ENCODE peak calls at places on chromosomes 5 and 9, in five cellular contexts. S is gastrocnemius medialis, T is foreskin fibroblast, K is uterus, U is cardiac fibroblast. X is an unnamed sample.

GRCh38 chr9:98215821-98216220 is 23.4 kb upstream of the CORO2A start:
- DNase-seq in S (no peak), T (no peak), K (no peak), U (peak), X (no peak)

GRCh38 chr5:124057161-124057814 is 545.3 kb downstream of the CSNK1G3 start:
- DNase-seq in S (no peak), T (no peak), K (peak), U (no peak), X (no peak)

GRCh38 chr9:135358161-135358940 is 121.2 kb upstream of the PPP1R26 start:
- DNase-seq in S (no peak), T (no peak), K (no peak), U (no peak), X (no peak)

GRCh38 chr5:132098151-132098594 is 24.6 kb downstream of the CSF2 start:
- DNase-seq in S (no peak), T (no peak), K (no peak), U (no peak), X (no peak)

GRCh38 chr9:122346478-122347347 is 24.1 kb upstream of the PTGS1 start:
- DNase-seq in S (no peak), T (no peak), K (peak), U (peak), X (no peak)

GRCh38 chr9:133050142-133050541 is 11.6 kb upstream of the CEL start:
- DNase-seq in S (no peak), T (peak), K (no peak), U (no peak), X (no peak)

GRCh38 chr9:37295178-37295577 is 127.3 kb upstream of the GRHPR start:
- DNase-seq in S (no peak), T (no peak), K (no peak), U (no peak), X (no peak)

GRCh38 chr5:175261098-175261497 is 182.9 kb downstream of the DRD1 start:
- DNase-seq in S (no peak), T (no peak), K (no peak), U (no peak), X (no peak)

GRCh38 chr9:3827175-3827574 is 301.4 kb upstream of the RFX3 start:
- DNase-seq in S (no peak), T (no peak), K (no peak), U (no peak), X (no peak)

GRCh38 chr9:92808726-92809451 is 44.3 kb upstream of the BICD2 start:
- DNase-seq in S (no peak), T (peak), K (peak), U (peak), X (peak)

GRCh38 chr5:104088876-104089778 is 526.5 kb upstream of the NUDT12 start:
- DNase-seq in S (no peak), T (no peak), K (no peak), U (no peak), X (peak)

GRCh38 chr5:156109317-156110023 is 217.5 kb upstream of the SGCD start:
- DNase-seq in S (no peak), T (no peak), K (no peak), U (no peak), X (no peak)

GRCh38 chr9:121725008-121725795 is 73.8 kb downstream of the DAB2IP start:
- DNase-seq in S (peak), T (peak), K (peak), U (peak), X (peak)

GRCh38 chr5:100777680-100778281 is 125.3 kb downstream of the ST8SIA4 start:
- DNase-seq in S (no peak), T (peak), K (no peak), U (peak), X (peak)

GRCh38 chr5:123708074-123708806 is 196.3 kb downstream of the CSNK1G3 start:
- DNase-seq in S (no peak), T (peak), K (no peak), U (peak), X (peak)

GRCh38 chr5:58800861-58801540 is 218.1 kb downstream of the RAB3C start:
- DNase-seq in S (no peak), T (no peak), K (no peak), U (no peak), X (no peak)

GRCh38 chr5:174251305-174251704 is 205.8 kb downstream of the NSG2 start:
- DNase-seq in S (no peak), T (no peak), K (no peak), U (no peak), X (no peak)

GRCh38 chr5:6393596-6394194 is 15.3 kb upstream of the MED10 start:
- DNase-seq in S (no peak), T (no peak), K (no peak), U (no peak), X (no peak)

GRCh38 chr5:179153921-179154345 is 93.8 kb downstream of the ZNF354C start:
- DNase-seq in S (no peak), T (no peak), K (no peak), U (no peak), X (no peak)

GRCh38 chr5:124007675-124008398 is 495.9 kb downstream of the CSNK1G3 start:
- DNase-seq in S (no peak), T (no peak), K (no peak), U (peak), X (no peak)

GRCh38 chr5:56763711-56764466 is 51.5 kb upstream of the MAP3K1 start:
- DNase-seq in S (no peak), T (peak), K (no peak), U (peak), X (no peak)

GRCh38 chr9:109289931-109290330 is 30.9 kb downstream of the EPB41L4B start:
- DNase-seq in S (no peak), T (no peak), K (no peak), U (no peak), X (no peak)

GRCh38 chr5:155872801-155873200 is 454.2 kb upstream of the SGCD start:
- DNase-seq in S (no peak), T (no peak), K (no peak), U (no peak), X (no peak)

GRCh38 chr5:82641362-82641988 is 363.3 kb upstream of the RPS23 start:
- DNase-seq in S (peak), T (peak), K (peak), U (peak), X (peak)
- TF ChIP-seq CTCF in S (peak), T (peak), K (peak), U (peak), X (peak)

GRCh38 chr5:36066001-36066539 is 612 bp downstream of the UGT3A2 start:
- DNase-seq in S (no peak), T (no peak), K (no peak), U (no peak), X (no peak)

GRCh38 chr5:36058776-36059175 is 7.9 kb downstream of the UGT3A2 start:
- DNase-seq in S (no peak), T (no peak), K (no peak), U (no peak), X (no peak)

GRCh38 chr5:36055984-36056383 is 10.7 kb downstream of the UGT3A2 start:
- DNase-seq in S (no peak), T (no peak), K (no peak), U (no peak), X (no peak)

GRCh38 chr5:36059571-36060515 is 6.8 kb downstream of the UGT3A2 start:
- DNase-seq in S (no peak), T (peak), K (no peak), U (no peak), X (peak)

DNA sequence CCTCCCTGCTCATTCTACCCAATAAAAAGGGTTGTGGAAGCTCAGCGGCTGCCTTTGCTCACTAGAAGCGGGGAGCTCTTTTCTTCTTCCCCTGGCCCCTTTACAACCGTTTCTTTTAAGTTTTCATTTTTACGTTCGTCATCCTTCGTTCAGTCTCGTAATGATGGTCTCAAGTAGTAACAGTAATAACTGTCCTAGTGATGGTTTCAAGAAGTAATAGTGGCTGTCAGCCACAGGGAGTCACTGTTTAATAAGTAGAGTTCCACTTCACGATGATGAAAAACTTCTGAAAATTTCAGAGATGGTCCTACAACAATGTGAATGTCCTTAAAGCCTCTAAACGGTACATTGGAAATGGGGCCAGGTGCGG is 6.2 kb downstream of the UGT3A2 start:
- DNase-seq in S (no peak), T (peak), K (no peak), U (no peak), X (no peak)
- H3K4me3 ChIP-seq in S (no peak), T (no peak), K (no peak), U (no peak), X (no peak)

DNA sequence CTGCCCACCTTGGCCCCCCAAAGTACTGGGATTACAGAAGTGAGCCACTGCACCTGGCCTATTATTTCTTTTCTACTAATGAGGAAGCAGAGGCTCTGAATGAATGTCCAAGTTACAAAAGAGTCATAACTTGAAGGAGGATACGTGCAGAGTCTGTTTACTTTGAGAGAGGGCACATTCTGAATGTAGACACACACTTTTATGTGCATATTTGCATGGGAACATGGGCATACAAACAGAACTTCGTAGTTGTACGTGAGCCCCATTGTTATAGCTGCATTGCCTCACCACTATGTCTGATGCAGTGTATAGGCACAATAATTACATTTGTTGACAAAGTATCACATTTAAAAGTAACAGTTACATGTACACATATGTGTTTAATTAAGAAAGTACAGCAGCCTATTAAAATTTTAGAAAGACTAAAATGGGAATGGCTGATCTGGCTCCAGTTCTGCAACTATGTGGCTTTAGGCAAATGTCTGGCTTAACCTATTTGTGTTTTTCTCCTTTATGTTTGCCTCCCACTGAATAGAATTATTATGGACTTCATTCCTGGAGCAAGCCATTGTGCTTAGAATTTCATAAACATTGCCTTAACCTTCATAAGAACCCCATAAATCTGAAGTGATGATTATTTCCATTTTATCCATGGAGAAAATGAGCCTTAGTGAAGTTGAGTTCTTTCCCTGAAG is 2.9 kb upstream of the DPYSL3 start:
- DNase-seq in S (no peak), T (no peak), K (no peak), U (no peak), X (no peak)
- TF ChIP-seq CTCF in S (no peak), T (no peak), K (no peak), U (no peak), X (no peak)

DNA sequence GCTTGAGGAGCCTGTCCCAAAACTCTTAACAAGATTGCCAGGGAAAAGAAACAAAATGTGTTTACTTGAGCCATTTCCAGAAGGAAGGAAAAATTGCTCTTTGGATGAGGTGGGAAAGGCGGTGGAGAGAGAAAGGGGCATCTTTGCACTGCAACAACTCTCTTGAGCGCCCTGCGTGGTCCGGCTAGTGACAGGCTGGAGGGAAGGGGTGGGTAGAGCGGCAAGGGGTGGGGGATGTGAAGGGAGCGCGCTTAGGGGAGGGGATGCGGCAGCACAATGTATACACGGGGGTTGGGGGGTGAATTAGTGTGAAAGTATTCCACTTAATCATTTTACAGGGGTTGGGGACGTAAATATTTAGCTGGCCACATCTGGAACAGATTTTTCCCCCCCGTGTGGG is 1.3 kb downstream of the FGF10 start:
- DNase-seq in S (no peak), T (no peak), K (no peak), U (no peak), X (no peak)
- H3K4me3 ChIP-seq in S (no peak), T (no peak), K (peak), U (no peak), X (no peak)

DNA sequence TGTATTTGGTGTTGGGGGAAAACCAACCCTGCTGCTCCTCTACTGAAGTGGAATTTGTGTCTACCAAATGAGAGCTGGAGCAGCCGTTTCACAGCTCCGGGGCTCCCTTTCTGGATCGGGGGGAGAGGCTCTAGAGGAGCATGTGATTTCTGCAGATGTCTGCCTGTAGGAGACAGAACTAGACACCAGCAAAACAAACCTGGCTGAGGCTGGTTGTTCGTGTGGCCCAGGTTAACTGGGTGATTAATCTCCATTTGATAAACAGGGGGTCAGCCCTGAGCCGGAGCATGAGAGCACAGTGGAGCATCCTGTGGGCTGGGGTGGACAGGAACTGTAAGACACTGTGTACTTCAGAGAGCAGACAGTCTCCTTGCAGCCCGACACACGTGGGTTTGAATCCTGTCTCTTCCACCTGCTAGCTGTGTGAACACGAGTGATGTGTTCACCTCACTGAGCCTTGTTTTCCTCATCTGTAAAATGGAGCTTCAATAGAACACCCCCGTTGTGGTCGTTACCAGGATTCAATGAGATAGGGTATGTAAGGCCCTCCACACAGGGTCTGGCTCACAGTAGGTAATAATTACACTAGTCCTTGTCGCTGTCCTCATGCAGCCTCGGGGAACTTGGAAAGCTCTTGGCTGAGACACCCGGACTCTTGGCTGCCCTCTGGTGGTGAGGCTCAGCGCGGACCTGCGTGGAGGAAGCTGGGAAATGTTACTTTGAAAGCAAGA is 12.9 kb downstream of the CXCL14 start:
- DNase-seq in S (peak), T (peak), K (no peak), U (peak), X (no peak)
- TF ChIP-seq CTCF in S (peak), T (peak), K (peak), U (peak), X (peak)

DNA sequence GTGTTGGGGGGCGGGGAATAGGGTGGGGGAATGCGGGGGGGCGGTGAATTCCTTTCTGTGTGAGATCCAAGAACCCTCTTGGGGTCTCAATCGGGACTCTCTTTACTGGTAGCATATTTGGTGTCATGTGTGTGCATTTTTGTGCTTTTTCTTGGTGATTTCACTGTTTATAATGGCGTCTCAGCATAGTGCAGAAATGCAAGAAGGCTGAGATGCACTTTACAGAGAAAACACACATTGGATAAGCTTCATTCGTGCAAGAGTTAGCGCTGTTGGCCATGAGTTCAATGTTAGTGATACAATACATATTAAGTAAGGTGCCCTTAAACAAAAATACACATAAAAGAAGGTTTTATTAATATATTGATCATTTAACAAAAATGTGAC is 771 bp upstream of the ENTPD8 start:
- DNase-seq in S (no peak), T (no peak), K (no peak), U (no peak), X (no peak)
- H3K4me3 ChIP-seq in S (no peak), T (no peak), K (no peak), U (no peak), X (no peak)